ENCODE peak calls at places on chromosomes 3 and 15, in four cellular contexts. B is Kasumi-1; G is H9; F is stimulated activated CD8-positive, alpha-beta memory T cell treated with anti-CD3 and anti-CD28 coated beads, Interleukin-4, amount 100 ng/mL, for 4 hours. O is an unnamed sample.

GRCh38 chr15:99248000-99248727 is 1.2 kb downstream of the TTC23 start:
- DNase-seq in F (no peak), G (no peak), B (no peak), O (peak)

GRCh38 chr15:52745326-52746161 is 44.6 kb downstream of the ONECUT1 start:
- DNase-seq in F (no peak), B (no peak), G (peak), O (peak)

GRCh38 chr3:30691249-30691880 is 85.0 kb downstream of the TGFBR2 start:
- DNase-seq in G (no peak), B (no peak), F (no peak), O (no peak)

GRCh38 chr15:101313041-101313761 is 18.2 kb upstream of the SNRPA1 start:
- DNase-seq in F (no peak), B (no peak), G (peak), O (no peak)

GRCh38 chr3:59809750-59810444 is 760.1 kb upstream of the CFAP20DC start:
- DNase-seq in F (no peak), G (no peak), B (peak), O (peak)

GRCh38 chr3:38646630-38647029 is 2.9 kb downstream of the SCN5A start:
- DNase-seq in F (no peak), B (peak), G (peak), O (peak)

GRCh38 chr3:128613083-128613829 is 37.4 kb downstream of the RPN1 start:
- DNase-seq in G (no peak), B (no peak), F (no peak), O (no peak)

GRCh38 chr3:95434436-95434835 is 1371.6 kb downstream of the NSUN3 start:
- DNase-seq in F (no peak), G (no peak), B (no peak), O (no peak)

GRCh38 chr3:97197830-97198229 is 383.4 kb downstream of the EPHA6 start:
- DNase-seq in G (peak), B (no peak), F (no peak), O (no peak)

O was measured in GM23338.